ENCODE peak calls at places on chromosomes 1 and 21, in seven cellular contexts. D is Caki2; Q is stimulated activated CD4-positive, alpha-beta T cell treated with anti-CD3 and anti-CD28 coated beads, TNF-alpha, amount 100 ng/mL, for 1 hour; L is activated CD4-positive, alpha-beta T cell treated with anti-CD3 and anti-CD28 coated beads for 48 hours; X is Right ventricle myocardium superior; E is PC-3; Z is NCI-H774. O is an unnamed sample.

GRCh38 chr1:53070621-53071020 is 8.6 kb downstream of the PODN start:
- DNase-seq in D (no peak), Q (no peak), L (no peak), X (peak), E (no peak), Z (no peak), O (no peak)

GRCh38 chr1:112381324-112382076 is 14.5 kb upstream of the CTTNBP2NL start:
- DNase-seq in D (no peak), Q (no peak), L (no peak), X (no peak), E (no peak), Z (no peak), O (no peak)

GRCh38 chr1:209648931-209649776 is 3.1 kb downstream of the LAMB3 start:
- DNase-seq in D (peak), Q (no peak), L (no peak), X (no peak), E (peak), Z (no peak), O (peak)

GRCh38 chr1:61097326-61097725 is 15.0 kb downstream of the NFIA start:
- DNase-seq in D (no peak), Q (no peak), L (no peak), X (no peak), E (peak), Z (no peak), O (no peak)

GRCh38 chr1:151196292-151196800 is 2.0 kb upstream of the PIP5K1A start:
- DNase-seq in D (peak), Q (no peak), L (peak), X (no peak), E (peak), Z (peak), O (peak)

GRCh38 chr1:56758135-56758534 is 61.1 kb downstream of the FYB2 start:
- DNase-seq in D (peak), Q (no peak), L (no peak), X (peak), E (peak), Z (no peak), O (no peak)

GRCh38 chr1:172421974-172422604 is 1.6 kb downstream of the C1orf105 start:
- DNase-seq in D (no peak), Q (no peak), L (no peak), X (peak), E (no peak), Z (no peak), O (no peak)

GRCh38 chr21:27407296-27407695 is 440.4 kb upstream of the ADAMTS5 start:
- DNase-seq in D (no peak), Q (no peak), L (no peak), X (no peak), E (no peak), Z (no peak), O (no peak)

GRCh38 chr1:180133193-180133592 is 21.5 kb upstream of the QSOX1 start:
- DNase-seq in D (no peak), Q (no peak), L (no peak), X (no peak), E (no peak), Z (no peak), O (no peak)

GRCh38 chr1:10431065-10431730 is 965 bp downstream of the CENPS start:
- DNase-seq in D (no peak), Q (no peak), L (peak), X (no peak), E (peak), Z (no peak), O (peak)

GRCh38 chr1:7938070-7938469 is 2.6 kb downstream of the TNFRSF9 start:
- DNase-seq in D (no peak), Q (no peak), L (no peak), X (no peak), E (no peak), Z (no peak), O (no peak)

GRCh38 chr1:221336141-221336540 is 405.7 kb downstream of the DUSP10 start:
- DNase-seq in D (peak), Q (no peak), L (no peak), X (no peak), E (no peak), Z (no peak), O (no peak)

GRCh38 chr1:241715435-241715834 is 63.4 kb downstream of the WDR64 start:
- DNase-seq in D (no peak), Q (no peak), L (no peak), X (no peak), E (no peak), Z (no peak), O (no peak)

GRCh38 chr1:29032839-29033238 is 90.9 kb downstream of the TMEM200B start:
- DNase-seq in D (no peak), Q (no peak), L (no peak), X (no peak), E (no peak), Z (no peak), O (no peak)

GRCh38 chr21:46098303-46099141 is 610 bp downstream of the COL6A2 start:
- DNase-seq in D (no peak), Q (no peak), L (no peak), X (peak), E (no peak), Z (no peak), O (no peak)

GRCh38 chr1:2604854-2605753 is 18.5 kb downstream of the PRXL2B start:
- DNase-seq in D (no peak), Q (no peak), L (no peak), X (no peak), E (no peak), Z (no peak), O (no peak)

GRCh38 chr1:202049129-202049528 is 38.7 kb downstream of the ELF3 start:
- DNase-seq in D (no peak), Q (no peak), L (no peak), X (no peak), E (no peak), Z (no peak), O (no peak)

GRCh38 chr1:3533051-3534048 is 78.0 kb downstream of the MEGF6 start:
- DNase-seq in D (no peak), Q (no peak), L (no peak), X (no peak), E (no peak), Z (no peak), O (no peak)

GRCh38 chr1:236052227-236052993 is 12.5 kb downstream of the NID1 start:
- DNase-seq in D (no peak), Q (no peak), L (no peak), X (no peak), E (no peak), Z (no peak), O (no peak)

GRCh38 chr1:66090863-66091457 is 298.3 kb downstream of the PDE4B start:
- DNase-seq in D (no peak), Q (no peak), L (no peak), X (no peak), E (no peak), Z (no peak), O (no peak)

GRCh38 chr1:17441265-17441992 is 2.0 kb upstream of the RCC2 start:
- DNase-seq in D (peak), Q (no peak), L (no peak), X (no peak), E (peak), Z (no peak), O (peak)

GRCh38 chr1:41540886-41541591 is 56.6 kb upstream of the EDN2 start:
- DNase-seq in D (no peak), Q (no peak), L (no peak), X (no peak), E (no peak), Z (no peak), O (no peak)

GRCh38 chr1:89143484-89143883 is 17.6 kb upstream of the GBP2 start:
- DNase-seq in D (no peak), Q (no peak), L (no peak), X (no peak), E (no peak), Z (no peak), O (no peak)

GRCh38 chr21:25964009-25964408 is 206.6 kb downstream of the APP start:
- DNase-seq in D (no peak), Q (no peak), L (no peak), X (no peak), E (peak), Z (no peak), O (no peak)

GRCh38 chr1:156475568-156476500 is 24.7 kb downstream of the MEF2D start:
- DNase-seq in D (no peak), Q (no peak), L (no peak), X (peak), E (no peak), Z (no peak), O (no peak)

GRCh38 chr1:54331091-54331772 is 75.0 kb downstream of the SSBP3 start:
- DNase-seq in D (no peak), Q (no peak), L (no peak), X (no peak), E (no peak), Z (no peak), O (no peak)

GRCh38 chr1:67285780-67286488 is 21.7 kb upstream of the IL12RB2 start:
- DNase-seq in D (peak), Q (no peak), L (no peak), X (no peak), E (peak), Z (no peak), O (no peak)

GRCh38 chr1:45820173-45820572 is 16.8 kb downstream of the MAST2 start:
- DNase-seq in D (no peak), Q (no peak), L (no peak), X (no peak), E (no peak), Z (no peak), O (no peak)

GRCh38 chr21:33268736-33269441 is 2.7 kb downstream of the IL10RB start:
- DNase-seq in D (peak), Q (peak), L (peak), X (no peak), E (peak), Z (peak), O (no peak)

GRCh38 chr1:225846331-225847310 is 35.6 kb downstream of the TMEM63A start:
- DNase-seq in D (no peak), Q (no peak), L (no peak), X (peak), E (no peak), Z (no peak), O (no peak)

GRCh38 chr1:227546055-227546454 is 17.3 kb upstream of the ZNF678 start:
- DNase-seq in D (no peak), Q (no peak), L (no peak), X (no peak), E (no peak), Z (no peak), O (no peak)

GRCh38 chr1:55002686-55003085 is 4.0 kb downstream of the BSND start:
- DNase-seq in D (no peak), Q (no peak), L (no peak), X (no peak), E (no peak), Z (no peak), O (no peak)

GRCh38 chr1:117093091-117093534 is 28.4 kb downstream of the TRIM45 start:
- DNase-seq in D (peak), Q (no peak), L (peak), X (no peak), E (peak), Z (no peak), O (peak)

GRCh38 chr1:75074719-75075395 is 59.3 kb upstream of the LHX8 start:
- DNase-seq in D (no peak), Q (no peak), L (no peak), X (no peak), E (no peak), Z (no peak), O (no peak)

O was measured in HS-27A.